ENCODE peak calls at places on chromosome X, in five cellular contexts. Y is cardiac muscle cell, K is brain microvascular endothelial cell, Z is mesendoderm, W is SK-N-SH. P is an unnamed sample.

GRCh38 chrX:119541188-119541587 is 24.0 kb downstream of the STEEP1 start:
- DNase-seq in Y (no peak), K (peak; percentile 73), Z (peak; percentile 73), W (no peak), P (no peak)

GRCh38 chrX:53279296-53280237 is 1.8 kb downstream of the IQSEC2 start:
- DNase-seq in Y (no peak), K (no peak), Z (peak; percentile 59), W (no peak), P (no peak)

GRCh38 chrX:41300758-41301437 is 33.1 kb upstream of the DDX3X start:
- DNase-seq in Y (no peak), K (peak; percentile 49), Z (no peak), W (no peak), P (no peak)

GRCh38 chrX:93673869-93674271 is at the start of gene FAM133A:
- DNase-seq in Y (peak; percentile 66), K (no peak), Z (no peak), W (peak; percentile 28), P (no peak)

GRCh38 chrX:24377911-24378468 is 17.6 kb downstream of the SUPT20HL1 start:
- DNase-seq in Y (no peak), K (no peak), Z (no peak), W (no peak), P (no peak)

GRCh38 chrX:69096963-69097362 is 68.3 kb downstream of the PJA1 start:
- DNase-seq in Y (no peak), K (no peak), Z (no peak), W (peak; percentile 45), P (no peak)

GRCh38 chrX:24513416-24513815 is 48.3 kb downstream of the PDK3 start:
- DNase-seq in Y (no peak), K (no peak), Z (no peak), W (no peak), P (no peak)

GRCh38 chrX:101462892-101463291 is 22.4 kb upstream of the ARMCX4 start:
- DNase-seq in Y (peak; percentile 20), K (peak; percentile 24), Z (peak; percentile 34), W (peak; percentile 38), P (no peak)

GRCh38 chrX:66014560-66014959 is 25.3 kb downstream of the VSIG4 start:
- DNase-seq in Y (no peak), K (no peak), Z (no peak), W (no peak), P (no peak)

GRCh38 chrX:16123222-16123786 is at the start of gene GRPR:
- DNase-seq in Y (peak; percentile 96), K (peak; percentile 90), Z (peak; percentile 93), W (peak; percentile 63), P (peak; percentile 1)

GRCh38 chrX:37672563-37672962 is 13.0 kb upstream of the XK start:
- DNase-seq in Y (no peak), K (no peak), Z (no peak), W (no peak), P (no peak)

GRCh38 chrX:155406429-155406828 is 24.5 kb downstream of the F8A2 start:
- DNase-seq in Y (no peak), K (no peak), Z (no peak), W (no peak), P (no peak)

GRCh38 chrX:40243699-40244098 is 145.9 kb upstream of the BCOR start:
- DNase-seq in Y (no peak), K (no peak), Z (no peak), W (peak; percentile 48), P (no peak)

GRCh38 chrX:67555578-67556203 is 11.9 kb downstream of the AR start:
- DNase-seq in Y (peak; percentile 26), K (peak; percentile 31), Z (peak; percentile 64), W (peak; percentile 45), P (no peak)

GRCh38 chrX:79235899-79236298 is 91.4 kb downstream of the GPR174 start:
- DNase-seq in Y (no peak), K (no peak), Z (no peak), W (no peak), P (no peak)

GRCh38 chrX:144275403-144275802 is 391.5 kb downstream of the UBE2NL start:
- DNase-seq in Y (no peak), K (no peak), Z (no peak), W (no peak), P (no peak)

GRCh38 chrX:14779589-14779988 is 93.3 kb downstream of the FANCB start:
- DNase-seq in Y (no peak), K (no peak), Z (no peak), W (no peak), P (no peak)

GRCh38 chrX:12975670-12975965 is 708 bp downstream of the TMSB4X start:
- DNase-seq in Y (peak; percentile 54), K (no peak), Z (no peak), W (no peak), P (no peak)

GRCh38 chrX:138986866-138987265 is 275.3 kb upstream of the FGF13 start:
- DNase-seq in Y (no peak), K (no peak), Z (peak; percentile 35), W (no peak), P (no peak)

GRCh38 chrX:150570512-150570911 is 2.1 kb downstream of the MTM1 start:
- DNase-seq in Y (no peak), K (no peak), Z (no peak), W (no peak), P (no peak)

GRCh38 chrX:66408507-66408906 is 230.4 kb downstream of the EDA2R start:
- DNase-seq in Y (no peak), K (no peak), Z (no peak), W (no peak), P (no peak)

GRCh38 chrX:5842601-5843000 is 386.1 kb downstream of the NLGN4X start:
- DNase-seq in Y (no peak), K (no peak), Z (no peak), W (no peak), P (no peak)

GRCh38 chrX:136585960-136586359 is 53.9 kb downstream of the VGLL1 start:
- DNase-seq in Y (no peak), K (no peak), Z (no peak), W (no peak), P (no peak)

GRCh38 chrX:54891573-54891972 is 29.1 kb upstream of the TRO start:
- DNase-seq in Y (peak; percentile 30), K (peak; percentile 48), Z (peak; percentile 59), W (peak; percentile 29), P (peak; percentile 4)

GRCh38 chrX:109399831-109400230 is 82.1 kb downstream of the GUCY2F start:
- DNase-seq in Y (no peak), K (no peak), Z (no peak), W (no peak), P (no peak)

GRCh38 chrX:21438792-21439191 is 64.6 kb downstream of the CNKSR2 start:
- DNase-seq in Y (no peak), K (no peak), Z (no peak), W (no peak), P (no peak)

GRCh38 chrX:66731398-66731797 is 92.5 kb upstream of the EDA2R start:
- DNase-seq in Y (peak; percentile 49), K (peak; percentile 16), Z (peak; percentile 62), W (peak; percentile 16), P (no peak)

GRCh38 chrX:152861116-152861515 is 30.3 kb downstream of the NSDHL start:
- DNase-seq in Y (no peak), K (no peak), Z (no peak), W (no peak), P (no peak)

GRCh38 chrX:152861826-152862225 is 31.0 kb downstream of the NSDHL start:
- DNase-seq in Y (no peak), K (no peak), Z (no peak), W (no peak), P (no peak)

GRCh38 chrX:152871260-152871659 is 26.6 kb upstream of the ZNF185 start:
- DNase-seq in Y (no peak), K (no peak), Z (no peak), W (no peak), P (no peak)

GRCh38 chrX:152869972-152870371 is 27.9 kb upstream of the ZNF185 start:
- DNase-seq in Y (no peak), K (no peak), Z (peak; percentile 33), W (no peak), P (no peak)

GRCh38 chrX:152865232-152865920 is 32.5 kb upstream of the ZNF185 start:
- DNase-seq in Y (no peak), K (no peak), Z (no peak), W (no peak), P (no peak)
- H3K27ac ChIP-seq in Y (no peak overlapping the region), K (no peak overlapping the region), Z (no peak overlapping the region), W (no peak overlapping the region), P (no peak overlapping the region)

GRCh38 chrX:30702736-30703135 is 49.5 kb downstream of the GK start:
- DNase-seq in Y (no peak), K (peak; percentile 80), Z (peak; percentile 1), W (no peak), P (no peak)
- H3K27ac ChIP-seq in Y (no peak overlapping the region), K (peak overlapping the region; percentile 61), Z (no peak overlapping the region), W (no peak overlapping the region), P (no peak overlapping the region)

DNA sequence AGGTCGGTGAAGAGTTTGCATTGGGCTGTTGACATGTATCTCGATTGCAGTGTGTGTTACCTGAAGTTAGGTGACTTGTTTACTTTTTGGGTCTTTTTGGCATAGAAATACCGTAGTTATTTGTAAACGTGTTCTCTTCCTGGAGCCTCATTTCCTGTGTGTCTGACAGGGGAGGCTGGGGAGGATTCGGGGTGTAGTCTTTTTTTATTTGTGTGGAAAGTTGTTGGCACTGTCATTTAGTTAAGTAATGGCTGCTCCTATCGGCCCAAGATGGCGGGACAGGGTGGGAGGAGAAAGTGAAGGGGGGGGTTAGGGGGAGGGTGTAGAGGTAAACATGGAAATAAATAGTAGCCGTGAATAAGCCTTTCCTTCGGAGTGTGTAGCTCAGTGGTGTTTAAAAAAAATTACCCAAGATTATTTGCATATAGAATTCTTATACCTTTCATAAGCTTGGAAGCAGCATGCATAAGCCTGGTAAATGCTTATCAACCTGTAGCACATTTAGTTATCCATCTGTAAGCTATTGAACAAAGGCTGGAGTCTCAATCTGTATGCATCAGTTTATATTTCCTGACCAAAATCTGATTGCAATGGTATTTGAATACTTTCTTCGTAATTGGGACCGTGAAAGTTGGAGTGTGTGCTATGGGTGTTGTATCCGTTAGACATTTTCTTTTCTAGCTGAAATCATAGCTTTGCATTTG is 1.6 kb downstream of the KDM6A start:
- DNase-seq in Y (peak; percentile 28), K (no peak), Z (peak; percentile 59), W (peak; percentile 77), P (no peak)
- H3K27ac ChIP-seq in Y (peak overlapping the region; percentile 99), K (peak overlapping the region; percentile 87), Z (peak overlapping the region; percentile 84), W (peak overlapping the region; percentile 94), P (peak overlapping the region; percentile 96)

DNA sequence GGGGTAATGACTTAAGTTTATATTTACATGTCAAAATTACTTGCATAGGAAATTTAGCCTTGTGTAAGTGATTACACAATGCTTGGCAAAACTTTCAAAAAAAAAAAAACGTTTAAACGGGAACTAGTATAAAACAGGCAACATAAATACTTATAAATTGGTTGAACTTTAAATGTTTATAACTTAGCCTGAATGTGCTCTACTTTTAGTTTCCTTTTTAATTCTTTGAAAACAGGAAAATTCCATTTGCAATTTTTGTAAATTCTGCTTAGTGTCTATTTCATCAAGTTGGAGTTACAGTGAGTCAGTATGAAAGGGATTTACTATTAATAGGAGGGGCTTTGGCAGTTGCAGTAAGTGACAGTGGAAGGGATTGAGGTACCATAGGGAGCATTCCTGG is 2.6 kb downstream of the STAG2 start:
- DNase-seq in Y (no peak), K (no peak), Z (peak; percentile 15), W (no peak), P (no peak)
- H3K27ac ChIP-seq in Y (peak overlapping the region; percentile 100), K (no peak overlapping the region), Z (no peak overlapping the region), W (peak overlapping the region; percentile 90), P (no peak overlapping the region)

GRCh38 chrX:97806238-97806637 is 922.5 kb downstream of the RPA4 start:
- DNase-seq in Y (no peak), K (no peak), Z (no peak), W (no peak), P (no peak)
- H3K27ac ChIP-seq in Y (no peak overlapping the region), K (no peak overlapping the region), Z (no peak overlapping the region), W (no peak overlapping the region), P (no peak overlapping the region)

P was measured in caudate nucleus.